ENCODE peak calls at places on chromosomes 2 and 18, in ten cellular contexts. F is posterior vena cava; P is T-helper 2 cell; V is NCI-H524; R is activated naive CD8-positive, alpha-beta T cell treated with anti-CD3 and anti-CD28 coated beads, Interleukin-2, amount 10 ng/mL, durations not matched to agents 7 days and 5 days; M is amygdala; S is GM06990; U is mesenteric fat pad; K is RCC 7860; A is HTR-8/SVneo. I is an unnamed sample.

GRCh38 chr2:234502285-234502918 is 5.5 kb upstream of the ARL4C start:
- DNase-seq in F (no peak), P (no peak), V (peak), R (no peak), M (no peak), S (no peak), U (no peak), K (peak), A (peak), I (peak)

GRCh38 chr2:24521975-24522639 is 31.1 kb downstream of the NCOA1 start:
- DNase-seq in F (no peak), P (peak), V (no peak), R (no peak), M (no peak), S (no peak), U (no peak), K (no peak), A (no peak), I (no peak)

GRCh38 chr2:58448065-58448507 is 207.0 kb upstream of the FANCL start:
- DNase-seq in F (no peak), P (peak), V (peak), R (peak), M (peak), S (peak), U (no peak), K (peak), A (peak), I (peak)

GRCh38 chr2:48129256-48129950 is 223.1 kb upstream of the FBXO11 start:
- DNase-seq in F (no peak), P (no peak), V (no peak), R (no peak), M (no peak), S (no peak), U (no peak), K (no peak), A (no peak), I (no peak)

GRCh38 chr18:40423291-40423690 is 1531.7 kb upstream of the PIK3C3 start:
- DNase-seq in F (no peak), P (no peak), V (no peak), R (no peak), M (no peak), S (no peak), U (no peak), K (no peak), A (no peak), I (no peak)

GRCh38 chr2:171878481-171878993 is 15.5 kb downstream of the SLC25A12 start:
- DNase-seq in F (no peak), P (peak), V (peak), R (no peak), M (no peak), S (no peak), U (no peak), K (no peak), A (no peak), I (peak)

GRCh38 chr2:239318091-239318725 is 82.6 kb downstream of the HDAC4 start:
- DNase-seq in F (peak), P (no peak), V (no peak), R (no peak), M (peak), S (no peak), U (peak), K (no peak), A (no peak), I (no peak)

GRCh38 chr18:67484458-67484857 is 32.1 kb downstream of the DSEL start:
- DNase-seq in F (no peak), P (no peak), V (no peak), R (no peak), M (no peak), S (no peak), U (no peak), K (no peak), A (no peak), I (no peak)

GRCh38 chr2:169118060-169118459 is 48.7 kb downstream of the DHRS9 start:
- DNase-seq in F (no peak), P (no peak), V (peak), R (no peak), M (no peak), S (no peak), U (no peak), K (no peak), A (no peak), I (no peak)

GRCh38 chr2:17539993-17540812 is at the start of gene VSNL1:
- DNase-seq in F (peak), P (no peak), V (peak), R (no peak), M (peak), S (peak), U (no peak), K (no peak), A (no peak), I (peak)

GRCh38 chr2:74440005-74440377 is 1.7 kb downstream of the RTKN start:
- DNase-seq in F (peak), P (no peak), V (no peak), R (no peak), M (peak), S (no peak), U (no peak), K (no peak), A (peak), I (no peak)

GRCh38 chr2:120847700-120848321 is 112.1 kb downstream of the GLI2 start:
- DNase-seq in F (peak), P (no peak), V (peak), R (no peak), M (peak), S (no peak), U (no peak), K (no peak), A (no peak), I (peak)

GRCh38 chr2:174753038-174753633 is 11.1 kb downstream of the CHRNA1 start:
- DNase-seq in F (no peak), P (no peak), V (peak), R (no peak), M (no peak), S (peak), U (no peak), K (peak), A (no peak), I (no peak)

GRCh38 chr2:119367472-119368099 is 809 bp downstream of the DBI start:
- DNase-seq in F (peak), P (peak), V (peak), R (peak), M (peak), S (peak), U (no peak), K (peak), A (peak), I (no peak)

GRCh38 chr2:169977510-169977909 is 150.3 kb downstream of the UBR3 start:
- DNase-seq in F (no peak), P (no peak), V (no peak), R (no peak), M (no peak), S (no peak), U (no peak), K (no peak), A (no peak), I (no peak)

GRCh38 chr18:58687871-58688308 is 16.6 kb downstream of the MALT1 start:
- DNase-seq in F (no peak), P (peak), V (no peak), R (peak), M (no peak), S (no peak), U (no peak), K (no peak), A (no peak), I (no peak)

GRCh38 chr2:12244070-12244469 is 472.7 kb upstream of the TRIB2 start:
- DNase-seq in F (no peak), P (no peak), V (no peak), R (no peak), M (no peak), S (no peak), U (no peak), K (no peak), A (no peak), I (no peak)

GRCh38 chr2:42931147-42931817 is 138.9 kb upstream of the HAAO start:
- DNase-seq in F (no peak), P (no peak), V (no peak), R (no peak), M (no peak), S (no peak), U (no peak), K (no peak), A (no peak), I (no peak)

GRCh38 chr2:105682401-105682800 is 62.3 kb upstream of the NCK2 start:
- DNase-seq in F (no peak), P (no peak), V (no peak), R (no peak), M (peak), S (no peak), U (no peak), K (no peak), A (no peak), I (no peak)

GRCh38 chr2:234482807-234483206 is 14.1 kb downstream of the ARL4C start:
- DNase-seq in F (no peak), P (peak), V (no peak), R (no peak), M (no peak), S (no peak), U (no peak), K (no peak), A (no peak), I (no peak)

GRCh38 chr18:48893061-48893558 is 57.7 kb downstream of the SMAD7 start:
- DNase-seq in F (peak), P (no peak), V (no peak), R (peak), M (no peak), S (no peak), U (peak), K (no peak), A (no peak), I (no peak)

GRCh38 chr18:48949606-48950535 is 894 bp downstream of the SMAD7 start:
- DNase-seq in F (peak), P (peak), V (peak), R (peak), M (no peak), S (peak), U (no peak), K (peak), A (no peak), I (peak)

GRCh38 chr2:31239842-31240198 is 5.9 kb downstream of the EHD3 start:
- DNase-seq in F (peak), P (no peak), V (no peak), R (no peak), M (peak), S (no peak), U (peak), K (no peak), A (no peak), I (no peak)

GRCh38 chr2:233429175-233429897 is 75.0 kb downstream of the DGKD start:
- DNase-seq in F (no peak), P (no peak), V (no peak), R (no peak), M (no peak), S (no peak), U (peak), K (no peak), A (no peak), I (no peak)

GRCh38 chr2:240920783-240921231 is 14.7 kb downstream of the CROCC2 start:
- DNase-seq in F (peak), P (no peak), V (no peak), R (peak), M (no peak), S (no peak), U (peak), K (no peak), A (no peak), I (no peak)

GRCh38 chr2:20378891-20379519 is 28.4 kb upstream of the PUM2 start:
- DNase-seq in F (peak), P (no peak), V (peak), R (no peak), M (peak), S (no peak), U (peak), K (peak), A (peak), I (no peak)

GRCh38 chr2:179936654-179937053 is 70.4 kb downstream of the CWC22 start:
- DNase-seq in F (no peak), P (peak), V (peak), R (no peak), M (no peak), S (no peak), U (no peak), K (no peak), A (no peak), I (no peak)

GRCh38 chr2:55168221-55169154 is 63.6 kb downstream of the CLHC1 start:
- DNase-seq in F (peak), P (peak), V (peak), R (no peak), M (peak), S (no peak), U (no peak), K (peak), A (peak), I (peak)

GRCh38 chr2:897091-897490 is 53.6 kb upstream of the SNTG2 start:
- DNase-seq in F (no peak), P (no peak), V (no peak), R (no peak), M (no peak), S (no peak), U (no peak), K (no peak), A (no peak), I (no peak)

GRCh38 chr18:23825978-23826405 is 136.7 kb downstream of the LAMA3 start:
- DNase-seq in F (peak), P (no peak), V (no peak), R (no peak), M (peak), S (no peak), U (no peak), K (peak), A (no peak), I (no peak)

GRCh38 chr2:1687254-1687653 is 57.1 kb downstream of the PXDN start:
- DNase-seq in F (no peak), P (no peak), V (no peak), R (no peak), M (no peak), S (no peak), U (peak), K (no peak), A (no peak), I (no peak)

GRCh38 chr2:25314514-25315315 is 27.0 kb downstream of the DNMT3A start:
- DNase-seq in F (peak), P (peak), V (peak), R (peak), M (peak), S (peak), U (no peak), K (no peak), A (no peak), I (no peak)

GRCh38 chr2:85760371-85760770 is 6.6 kb downstream of the ATOH8 start:
- DNase-seq in F (no peak), P (no peak), V (no peak), R (no peak), M (no peak), S (no peak), U (no peak), K (no peak), A (no peak), I (no peak)

GRCh38 chr18:34494359-34494696 is 215.8 kb upstream of the DTNA start:
- DNase-seq in F (peak), P (no peak), V (no peak), R (no peak), M (peak), S (no peak), U (no peak), K (no peak), A (no peak), I (no peak)

I was measured in NCI-H748 treated with DMSO at 0.1 percent for 48 hours.